ENCODE peak calls at places on chromosomes 13 and 19, in five cellular contexts. W is PC-9, D is sigmoid colon, P is endothelial cell of umbilical vein, I is adrenal gland. Q is an unnamed sample.

GRCh38 chr13:41468631-41469030 is 11.3 kb downstream of the RGCC start:
- DNase-seq in D (no peak), W (no peak), P (no peak), I (no peak), Q (no peak)

GRCh38 chr19:30742539-30742938 is 370.4 kb downstream of the ZNF536 start:
- DNase-seq in W (no peak), P (no peak), I (no peak), D (no peak), Q (no peak)

GRCh38 chr19:1136201-1136600 is 32.4 kb downstream of the GPX4 start:
- DNase-seq in D (no peak), I (no peak), P (no peak), W (no peak), Q (no peak)

GRCh38 chr13:97267418-97268059 is 45.4 kb downstream of the MBNL2 start:
- DNase-seq in P (no peak), I (no peak), D (no peak), W (no peak), Q (no peak)

GRCh38 chr19:1955171-1956142 is 14.5 kb downstream of the CSNK1G2 start:
- DNase-seq in D (no peak), P (no peak), I (no peak), W (no peak), Q (no peak)

GRCh38 chr13:73556902-73557301 is 498.1 kb downstream of the KLF5 start:
- DNase-seq in P (no peak), W (no peak), I (no peak), D (no peak), Q (no peak)

GRCh38 chr19:46494115-46494935 is 1.3 kb downstream of the PNMA8B start:
- DNase-seq in D (no peak), W (no peak), P (no peak), I (no peak), Q (no peak)

GRCh38 chr19:18173572-18174294 is at the start of gene IFI30:
- DNase-seq in I (peak; percentile 85), W (peak; percentile 63), P (peak; percentile 37), D (peak; percentile 90), Q (peak; percentile 50)

GRCh38 chr19:3278749-3279148 is 54.3 kb downstream of the CELF5 start:
- DNase-seq in I (no peak), P (no peak), D (no peak), W (no peak), Q (no peak)
- H3K27ac ChIP-seq in I (no peak overlapping the region), P (no peak overlapping the region), D (no peak overlapping the region), W (no peak overlapping the region), Q (no peak overlapping the region)

GRCh38 chr13:33229446-33230177 is 55.9 kb downstream of the STARD13 start:
- DNase-seq in D (no peak), I (no peak), P (no peak), W (no peak), Q (no peak)

GRCh38 chr13:33228645-33229445 is 56.7 kb downstream of the STARD13 start:
- DNase-seq in W (no peak), I (no peak), D (no peak), P (peak; percentile 71), Q (no peak)

GRCh38 chr13:33230178-33230881 is 55.2 kb downstream of the STARD13 start:
- DNase-seq in P (peak; percentile 47), D (no peak), W (no peak), I (no peak), Q (no peak)

GRCh38 chr13:33231339-33231738 is 54.2 kb downstream of the STARD13 start:
- DNase-seq in I (no peak), W (no peak), D (no peak), P (no peak), Q (no peak)

DNA sequence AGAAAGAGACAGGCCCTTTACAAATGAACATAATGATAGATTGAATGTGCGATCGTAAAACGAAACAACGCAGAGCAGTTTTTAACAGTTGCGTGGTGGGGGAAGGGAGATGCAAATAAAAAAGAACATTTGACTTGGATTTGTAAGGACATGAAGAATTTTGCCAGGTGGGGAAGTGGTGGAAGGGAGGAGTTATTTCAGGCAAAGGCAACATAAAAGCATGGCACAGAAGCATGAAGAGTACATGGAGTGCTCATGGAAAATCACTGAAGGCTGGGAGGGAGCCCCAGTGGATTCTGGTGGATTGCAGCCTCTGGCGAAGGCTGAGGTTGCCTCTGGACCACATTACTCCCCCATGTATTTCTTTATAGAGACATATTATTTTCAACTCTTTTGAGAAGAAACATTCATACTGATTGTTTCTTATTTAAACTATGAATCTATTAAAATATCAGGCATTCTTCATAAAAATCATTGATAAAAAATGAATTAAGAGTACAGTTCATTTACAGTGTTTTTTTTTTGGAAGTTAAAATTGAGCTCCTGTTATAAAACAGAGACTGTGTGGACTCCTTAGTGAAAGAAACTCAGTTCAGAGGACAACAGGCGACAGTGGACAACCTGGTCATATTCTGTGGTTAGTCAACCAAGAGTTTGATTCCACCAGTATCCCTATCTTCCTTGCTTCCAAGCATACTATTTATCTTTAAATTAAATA is 57.5 kb downstream of the STARD13 start:
- DNase-seq in P (no peak), W (no peak), D (no peak), I (no peak), Q (no peak)
- H3K27ac ChIP-seq in P (no peak overlapping the region), W (no peak overlapping the region), D (peak overlapping the region; percentile 27), I (no peak overlapping the region), Q (no peak overlapping the region)

DNA sequence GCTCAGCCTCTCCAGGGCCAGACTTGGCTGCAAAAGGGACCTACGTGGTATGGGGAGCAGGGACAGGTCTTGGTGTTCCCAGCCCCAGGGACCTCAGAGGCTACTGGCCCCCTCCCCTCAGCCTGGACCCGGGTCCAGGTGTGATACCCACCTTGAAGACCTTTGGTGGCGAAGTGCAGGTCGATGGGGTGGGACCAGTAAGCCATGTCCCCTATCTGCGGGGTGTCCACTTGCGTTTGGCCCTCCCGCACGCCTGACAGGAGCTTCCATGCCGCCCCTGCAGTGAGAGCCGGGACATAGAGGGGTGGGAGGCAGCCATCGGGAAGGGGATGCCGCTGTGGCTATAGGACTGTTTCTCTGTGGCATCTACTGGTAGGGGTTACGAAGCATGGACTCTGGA is 4.0 kb upstream of the TGFB1 start:
- DNase-seq in P (no peak), D (no peak), W (no peak), I (no peak), Q (no peak)
- H3K27ac ChIP-seq in P (no peak overlapping the region), D (no peak overlapping the region), W (no peak overlapping the region), I (no peak overlapping the region), Q (peak overlapping the region; percentile 59)

GRCh38 chr19:49114630-49115363 is 627 bp downstream of the LIN7B start:
- DNase-seq in W (no peak), D (peak; percentile 83), P (peak; percentile 39), I (peak; percentile 63), Q (no peak)
- H3K27ac ChIP-seq in W (no peak overlapping the region), D (peak overlapping the region; percentile 91), P (no peak overlapping the region), I (peak overlapping the region; percentile 81), Q (peak overlapping the region; percentile 48)

GRCh38 chr13:27968316-27969072 is 621 bp downstream of the CDX2 start:
- DNase-seq in I (no peak), W (no peak), D (no peak), P (no peak), Q (no peak)

GRCh38 chr13:27969866-27970229 is 733 bp upstream of the CDX2 start:
- DNase-seq in W (no peak), P (no peak), I (no peak), D (no peak), Q (no peak)

GRCh38 chr13:27970382-27971235 is 1.5 kb upstream of the CDX2 start:
- DNase-seq in P (no peak), I (no peak), W (no peak), D (no peak), Q (no peak)

GRCh38 chr13:27967736-27968315 is 1.3 kb downstream of the CDX2 start:
- DNase-seq in W (no peak), D (no peak), P (no peak), I (no peak), Q (no peak)

DNA sequence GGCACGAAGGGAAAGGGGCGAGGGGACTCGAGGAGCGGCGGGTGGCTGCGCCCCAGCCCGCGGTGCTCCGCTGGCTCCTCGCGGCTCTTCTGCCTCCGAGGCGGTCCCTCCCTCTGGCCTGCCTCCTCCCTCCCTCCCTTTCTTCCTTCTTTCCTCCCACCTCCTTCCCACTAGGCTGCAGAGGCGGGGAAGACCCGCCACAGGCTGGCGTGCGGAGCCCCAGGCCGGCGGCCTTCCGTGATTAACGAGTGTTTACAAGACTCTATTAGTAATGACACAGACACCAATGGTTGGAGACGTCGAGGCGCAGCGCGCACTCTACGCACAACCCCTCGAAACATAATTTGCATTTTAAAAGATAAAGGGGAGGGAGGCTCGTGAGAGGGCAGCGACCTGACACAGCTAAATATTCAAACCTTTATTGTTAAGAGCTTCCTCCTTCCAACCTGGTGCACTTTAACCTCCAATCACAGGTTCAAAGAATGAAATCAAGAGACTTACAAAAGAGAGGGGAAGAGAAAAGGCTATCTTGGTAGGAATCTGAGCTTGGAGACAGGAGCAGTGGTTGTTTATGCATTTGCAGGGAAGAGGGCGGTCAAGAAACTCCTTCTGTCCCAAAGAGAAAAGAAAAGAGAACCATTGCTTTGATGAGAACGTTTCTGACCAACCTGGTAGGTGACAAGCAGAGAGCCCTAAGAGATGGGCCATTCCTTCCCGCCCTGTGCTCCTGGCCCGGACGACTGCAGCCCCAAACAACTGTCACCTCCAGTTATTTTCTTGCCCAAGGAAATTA is at the start of gene CDX2:
- DNase-seq in P (no peak), D (no peak), W (no peak), I (no peak), Q (no peak)
- H3K27ac ChIP-seq in P (no peak within 1 kb of the TSS), D (no peak within 1 kb of the TSS), W (no peak within 1 kb of the TSS), I (no peak within 1 kb of the TSS), Q (no peak within 1 kb of the TSS)

GRCh38 chr13:33184131-33184485 is 101.4 kb downstream of the STARD13 start:
- DNase-seq in D (no peak), I (no peak), P (no peak), W (no peak), Q (no peak)
- H3K27ac ChIP-seq in D (peak overlapping the region; percentile 44), I (peak overlapping the region; percentile 37), P (no peak overlapping the region), W (no peak overlapping the region), Q (no peak overlapping the region)

GRCh38 chr13:45546410-45546765 is 69.2 kb downstream of the ERICH6B start:
- DNase-seq in D (no peak), I (no peak), W (no peak), P (no peak), Q (no peak)
- H3K27ac ChIP-seq in D (no peak overlapping the region), I (no peak overlapping the region), W (no peak overlapping the region), P (no peak overlapping the region), Q (no peak overlapping the region)

GRCh38 chr19:2982983-2983350 is 5.6 kb downstream of the TLE6 start:
- DNase-seq in I (peak; percentile 77), W (no peak), P (peak; percentile 93), D (peak; percentile 98), Q (no peak)
- H3K27ac ChIP-seq in I (peak overlapping the region; percentile 83), W (no peak overlapping the region), P (peak overlapping the region; percentile 70), D (peak overlapping the region; percentile 86), Q (no peak overlapping the region)

DNA sequence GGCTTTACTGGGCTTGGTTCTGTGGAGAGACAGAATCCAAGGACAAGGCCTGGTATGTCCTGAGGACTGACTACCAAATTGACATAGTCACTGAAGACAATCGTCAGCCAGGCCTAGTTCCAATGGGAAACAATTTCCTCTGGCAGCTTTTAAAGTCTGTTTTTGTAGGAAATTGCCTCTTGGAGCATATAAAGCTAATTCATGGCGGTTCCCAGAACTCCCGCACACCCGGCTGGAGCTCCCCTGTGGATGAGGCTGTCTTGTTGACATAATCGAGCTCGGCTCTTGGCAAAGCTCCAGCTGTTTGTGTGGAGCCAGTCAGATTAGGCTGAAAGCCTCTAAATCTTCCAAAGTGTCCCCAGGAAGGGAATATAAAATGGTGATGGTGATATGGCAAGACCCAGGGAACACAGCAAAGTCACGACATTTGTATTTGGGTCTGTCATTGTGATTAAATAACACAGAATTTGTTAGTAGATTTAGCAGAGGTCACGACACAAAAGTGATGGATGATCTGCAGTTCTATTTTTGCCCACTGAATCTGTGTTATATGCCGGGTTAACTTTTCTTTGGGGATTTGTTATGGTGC is 395.0 kb downstream of the PCDH9 start:
- DNase-seq in P (peak; percentile 63), I (peak; percentile 50), W (no peak), D (peak; percentile 71), Q (no peak)
- H3K27ac ChIP-seq in P (no peak overlapping the region), I (no peak overlapping the region), W (no peak overlapping the region), D (peak overlapping the region; percentile 24), Q (no peak overlapping the region)